ENCODE peak calls at places on chromosome 21, in four cellular contexts. J, N, X and Q are unnamed samples.
A peak's percentile ranks its signal among the peaks of the same experiment; 100 is the strongest.

GRCh38 chr21:29187939-29188338 is 57.5 kb downstream of the MAP3K7CL start:
- DNase-seq in J (no peak), N (peak; percentile 58), X (no peak), Q (peak; percentile 93)

GRCh38 chr21:32977216-32977615 is 48.5 kb upstream of the OLIG2 start:
- DNase-seq in J (no peak), N (no peak), X (no peak), Q (no peak)

GRCh38 chr21:14711287-14711686 is 165.2 kb upstream of the SAMSN1 start:
- DNase-seq in J (no peak), N (no peak), X (no peak), Q (peak; percentile 62)

GRCh38 chr21:43865471-43866181 is 603 bp downstream of the AGPAT3 start:
- DNase-seq in J (peak; percentile 69), N (peak; percentile 63), X (no peak), Q (peak; percentile 31)

GRCh38 chr21:45724345-45724961 is 80.9 kb downstream of the PCBP3 start:
- DNase-seq in J (no peak), N (no peak), X (no peak), Q (no peak)

GRCh38 chr21:45517249-45518065 is 24.8 kb downstream of the SLC19A1 start:
- DNase-seq in J (no peak), N (peak; percentile 17), X (no peak), Q (peak; percentile 18)

GRCh38 chr21:44971672-44971995 is 31.8 kb downstream of the SLX9 start:
- DNase-seq in J (no peak), N (no peak), X (no peak), Q (no peak)

GRCh38 chr21:38438476-38438893 is 59.8 kb downstream of the ERG start:
- DNase-seq in J (no peak), N (no peak), X (no peak), Q (no peak)

GRCh38 chr21:33569986-33570385 is 18.5 kb downstream of the DONSON start:
- DNase-seq in J (no peak), N (no peak), X (no peak), Q (no peak)

GRCh38 chr21:44513389-44514217 is 26.4 kb downstream of the KRTAP10-1 start:
- DNase-seq in J (no peak), N (no peak), X (no peak), Q (no peak)

GRCh38 chr21:33232640-33233039 is 2.9 kb downstream of the IFNAR2 start:
- DNase-seq in J (no peak), N (no peak), X (no peak), Q (no peak)

GRCh38 chr21:43343992-43344886 is 82.7 kb downstream of the SIK1 start:
- DNase-seq in J (peak; percentile 89), N (peak; percentile 74), X (no peak), Q (peak; percentile 50)

GRCh38 chr21:34933609-34934345 is 115.3 kb downstream of the RUNX1 start:
- DNase-seq in J (no peak), N (no peak), X (no peak), Q (no peak)

GRCh38 chr21:42548687-42549406 is 35.2 kb downstream of the SLC37A1 start:
- DNase-seq in J (no peak), N (no peak), X (no peak), Q (no peak)

GRCh38 chr21:44778094-44778493 is 23.5 kb downstream of the UBE2G2 start:
- DNase-seq in J (no peak), N (no peak), X (no peak), Q (no peak)

GRCh38 chr21:39007532-39007931 is 175.7 kb downstream of the PSMG1 start:
- DNase-seq in J (no peak), N (no peak), X (no peak), Q (peak; percentile 96)

GRCh38 chr21:39837861-39838359 is 29.3 kb upstream of the PCP4 start:
- DNase-seq in J (no peak), N (no peak), X (no peak), Q (no peak)

GRCh38 chr21:38170705-38171682 is 85.8 kb upstream of the KCNJ15 start:
- DNase-seq in J (peak; percentile 45), N (no peak), X (no peak), Q (peak; percentile 22)

GRCh38 chr21:38857152-38857825 is 51.6 kb downstream of the ETS2 start:
- DNase-seq in J (no peak), N (no peak), X (no peak), Q (no peak)

GRCh38 chr21:17441370-17441769 is 71.5 kb upstream of the CXADR start:
- DNase-seq in J (peak; percentile 85), N (peak; percentile 77), X (no peak), Q (peak; percentile 90)

GRCh38 chr21:43727571-43728466 is 8.9 kb downstream of the PDXK start:
- DNase-seq in J (peak; percentile 70), N (peak; percentile 57), X (no peak), Q (peak; percentile 36)

GRCh38 chr21:39186676-39187075 is 3.4 kb upstream of the PSMG1 start:
- DNase-seq in J (no peak), N (no peak), X (no peak), Q (peak; percentile 56)

GRCh38 chr21:46153259-46154154 is 1.9 kb downstream of the FTCD start:
- DNase-seq in J (peak; percentile 58), N (peak; percentile 71), X (peak; percentile 29), Q (peak; percentile 13)

GRCh38 chr21:29939859-29940245 is at the start of gene GRIK1:
- DNase-seq in J (no peak), N (peak; percentile 36), X (no peak), Q (peak; percentile 15)

GRCh38 chr21:29072873-29073221 is 601 bp downstream of the CCT8 start:
- DNase-seq in J (no peak), N (no peak), X (no peak), Q (peak; percentile 42)

GRCh38 chr21:24160528-24160927 is 1446.8 kb downstream of the MRPL39 start:
- DNase-seq in J (no peak), N (no peak), X (no peak), Q (no peak)

GRCh38 chr21:29499734-29500343 is 201.1 kb downstream of the BACH1 start:
- DNase-seq in J (no peak), N (no peak), X (peak; percentile 63), Q (peak; percentile 57)

GRCh38 chr21:15015622-15016471 is 49.0 kb downstream of the NRIP1 start:
- DNase-seq in J (no peak), N (no peak), X (no peak), Q (peak; percentile 90)

GRCh38 chr21:43306391-43306790 is 120.5 kb downstream of the SIK1 start:
- DNase-seq in J (no peak), N (peak; percentile 20), X (no peak), Q (no peak)

GRCh38 chr21:24290151-24290833 is 1317.0 kb downstream of the MRPL39 start:
- DNase-seq in J (no peak), N (no peak), X (no peak), Q (no peak)

GRCh38 chr21:30320215-30320614 is at the start of gene KRTAP26-1:
- DNase-seq in J (no peak), N (no peak), X (no peak), Q (no peak)

GRCh38 chr21:33881689-33882440 is 33.7 kb downstream of the ATP5PO start:
- DNase-seq in J (no peak), N (no peak), X (no peak), Q (no peak)

DNA sequence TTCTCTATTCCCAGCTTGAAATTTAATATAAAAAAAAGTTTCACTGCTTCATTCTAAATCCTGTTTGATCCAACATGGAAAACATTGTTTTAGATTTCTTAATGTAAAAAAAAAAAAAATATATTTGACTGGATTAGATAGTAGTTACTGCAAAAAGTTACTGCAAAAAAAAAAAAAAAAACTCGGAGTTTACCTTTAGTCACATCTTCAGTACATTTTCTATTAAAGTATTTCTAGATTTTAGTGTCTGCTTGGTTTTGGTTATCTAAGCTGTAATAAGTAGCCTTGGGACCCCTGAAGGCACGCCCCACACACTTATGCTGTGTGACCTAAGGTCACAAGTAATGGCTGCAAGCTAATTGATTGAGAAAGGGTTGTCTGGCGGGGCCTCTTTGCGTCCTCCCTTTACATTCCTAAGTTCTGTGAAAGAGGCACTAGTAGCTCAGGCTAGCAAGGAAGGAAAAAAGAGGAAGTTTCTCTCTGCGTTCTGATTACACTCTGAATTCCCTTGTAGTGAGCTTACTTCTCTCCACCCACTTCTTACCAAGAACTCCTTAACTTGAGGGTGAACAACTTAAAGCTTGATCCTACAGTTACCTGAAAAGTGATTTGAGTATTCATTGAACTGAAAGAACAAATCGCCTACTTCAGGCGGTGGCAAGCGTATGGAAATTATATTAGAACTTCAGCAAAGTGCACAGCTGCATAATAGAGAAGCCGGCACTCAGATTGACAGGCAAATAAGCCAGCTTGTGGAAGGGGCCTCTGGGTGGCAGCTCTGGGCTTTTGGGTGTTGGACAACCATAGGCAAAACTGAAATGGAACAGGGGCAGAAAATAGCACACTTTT is 464.2 kb downstream of the USP25 start:
- DNase-seq in J (peak; percentile 31), N (no peak), X (peak; percentile 27), Q (peak; percentile 83)
- TF ChIP-seq CTCF in J (no peak), N (no peak), X (no peak), Q (peak; percentile 18)

GRCh38 chr21:41519806-41520559 is 12.0 kb upstream of the TMPRSS2 start:
- DNase-seq in J (no peak), N (no peak), X (no peak), Q (no peak)
- TF ChIP-seq CTCF in J (no peak), N (no peak), X (no peak), Q (no peak)

DNA sequence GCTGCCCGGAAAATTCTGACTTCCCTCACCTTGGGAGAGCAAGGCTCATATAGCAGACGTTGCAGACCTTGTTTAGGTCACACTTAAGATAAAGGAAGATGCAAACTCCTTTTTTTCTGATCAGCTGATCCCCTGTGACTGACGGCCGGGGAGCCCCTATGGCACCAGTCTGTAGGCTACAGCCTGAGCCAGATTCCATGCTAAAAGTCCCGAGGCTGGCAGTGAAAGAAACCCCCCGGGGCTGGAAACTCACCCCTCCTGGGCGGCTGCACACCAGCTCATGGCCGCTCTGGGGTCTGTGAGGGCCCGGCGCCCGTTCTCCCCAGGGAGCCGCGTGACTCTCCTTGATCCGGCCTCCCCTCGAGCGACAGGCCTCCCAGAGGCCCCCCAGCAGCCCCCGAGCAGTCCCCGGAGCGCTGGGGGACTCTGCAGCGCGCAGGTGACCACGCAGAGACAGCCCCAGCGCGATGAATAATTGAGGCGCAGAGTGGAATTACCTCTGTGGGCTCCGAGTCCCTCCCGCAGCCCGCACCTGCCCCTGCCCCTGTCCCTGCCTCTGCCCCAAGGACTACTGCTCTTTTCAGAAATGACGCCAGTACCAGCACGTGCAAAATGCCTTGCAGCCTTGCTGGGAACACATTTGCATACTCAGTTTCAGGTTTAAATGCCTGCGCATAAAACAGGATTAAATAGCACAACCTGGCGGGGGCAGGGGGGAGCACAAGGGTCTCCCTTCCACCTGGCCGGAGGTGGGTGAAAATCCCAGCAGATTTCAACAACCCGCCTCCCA is 62.6 kb upstream of the CLDN14 start:
- DNase-seq in J (peak; percentile 47), N (no peak), X (peak; percentile 25), Q (peak; percentile 9)
- TF ChIP-seq CTCF in J (peak; percentile 8), N (no peak), X (peak; percentile 36), Q (peak; percentile 6)

DNA sequence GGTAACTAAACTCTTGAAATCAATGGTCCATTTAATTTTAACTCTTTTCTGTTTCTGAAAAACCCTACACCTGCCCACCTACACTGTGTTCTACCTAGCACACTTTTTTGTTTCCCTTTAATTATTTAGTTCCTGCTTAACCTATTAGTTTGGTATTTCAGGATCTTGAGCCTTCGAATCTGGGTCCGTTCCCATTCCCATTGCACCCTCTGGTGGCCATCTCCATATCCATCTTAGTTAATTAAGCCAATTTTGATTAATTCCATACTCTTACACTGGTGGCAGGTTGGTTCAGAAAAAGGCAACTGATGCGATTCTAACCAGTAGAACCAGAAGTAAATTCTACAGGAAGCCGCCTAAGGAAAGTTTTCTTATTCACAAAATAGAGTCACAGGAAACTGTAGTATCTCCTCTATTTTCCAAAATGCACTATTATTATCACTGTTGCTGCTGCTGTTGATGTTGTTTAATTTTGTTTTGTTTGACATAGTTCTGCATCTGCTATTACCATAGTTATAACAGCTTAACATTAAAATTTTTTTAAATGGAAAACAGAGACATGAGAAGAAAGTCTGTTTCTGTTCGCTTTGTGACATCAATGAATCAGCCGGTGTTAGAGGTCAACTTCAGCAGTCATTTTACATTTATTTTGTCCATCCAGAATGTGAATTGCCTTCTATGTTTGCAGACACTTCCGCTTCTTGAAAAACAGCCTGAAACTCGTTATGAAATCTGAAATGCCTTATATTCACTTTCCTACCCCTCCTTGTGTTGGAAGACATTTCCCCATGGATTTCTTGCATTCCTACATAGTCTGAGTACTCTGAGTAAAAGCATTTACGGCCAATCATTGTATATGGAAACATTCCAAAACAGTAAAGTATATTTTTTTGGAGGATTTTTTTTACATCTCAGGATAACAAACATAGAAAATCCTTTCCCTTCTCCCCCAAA is 115.5 kb upstream of the NCAM2 start:
- DNase-seq in J (peak; percentile 47), N (no peak), X (peak; percentile 27), Q (peak; percentile 31)
- TF ChIP-seq CTCF in J (peak; percentile 22), N (peak; percentile 9), X (no peak), Q (peak; percentile 38)